ENCODE peak calls at places on chromosomes 5 and 9, in nine cellular contexts. Z, V, C, B, W, Q, O, R and J are unnamed samples.

GRCh38 chr5:127671218-127671617 is 22.3 kb downstream of the CTXN3 start:
- DNase-seq in Z (no peak), V (no peak), C (no peak), B (no peak), W (no peak), Q (no peak), O (no peak), R (no peak), J (no peak)

GRCh38 chr5:53112909-53113308 is 3.4 kb upstream of the MOCS2 start:
- DNase-seq in Z (no peak), V (no peak), C (no peak), B (no peak), W (no peak), Q (no peak), O (no peak), R (no peak), J (no peak)

GRCh38 chr9:19471737-19472648 is 63.2 kb downstream of the ACER2 start:
- DNase-seq in Z (peak; percentile 58), V (peak; percentile 73), C (peak; percentile 38), B (peak; percentile 78), W (peak; percentile 69), Q (peak; percentile 12), O (peak; percentile 66), R (no peak), J (no peak)

GRCh38 chr9:90838098-90838497 is 36.5 kb downstream of the SYK start:
- DNase-seq in Z (no peak), V (no peak), C (no peak), B (no peak), W (no peak), Q (no peak), O (no peak), R (no peak), J (no peak)

GRCh38 chr9:134811673-134812668 is 68.6 kb upstream of the FCN2 start:
- DNase-seq in Z (no peak), V (peak; percentile 91), C (no peak), B (peak; percentile 86), W (no peak), Q (no peak), O (peak; percentile 49), R (no peak), J (peak; percentile 97)

GRCh38 chr9:109894921-109895758 is 115.1 kb downstream of the PALM2AKAP2 start:
- DNase-seq in Z (no peak), V (peak; percentile 54), C (no peak), B (no peak), W (peak; percentile 30), Q (no peak), O (no peak), R (no peak), J (no peak)

GRCh38 chr5:181173420-181174342 is 26.3 kb downstream of the OR2V2 start:
- DNase-seq in Z (no peak), V (no peak), C (peak; percentile 76), B (peak; percentile 59), W (peak; percentile 73), Q (peak; percentile 56), O (peak; percentile 43), R (no peak), J (no peak)

GRCh38 chr9:126690431-126691051 is 76.8 kb downstream of the LMX1B start:
- DNase-seq in Z (peak; percentile 42), V (no peak), C (peak; percentile 59), B (peak; percentile 78), W (peak; percentile 75), Q (no peak), O (peak; percentile 7), R (peak; percentile 33), J (no peak)

GRCh38 chr9:37574996-37575395 is 1.2 kb downstream of the FBXO10 start:
- DNase-seq in Z (no peak), V (no peak), C (no peak), B (peak; percentile 9), W (no peak), Q (no peak), O (no peak), R (no peak), J (no peak)

GRCh38 chr5:34734321-34734720 is 78.2 kb downstream of the RAI14 start:
- DNase-seq in Z (no peak), V (no peak), C (no peak), B (no peak), W (no peak), Q (no peak), O (no peak), R (no peak), J (no peak)

GRCh38 chr5:14787801-14788579 is 83.6 kb downstream of the ANKH start:
- DNase-seq in Z (no peak), V (no peak), C (no peak), B (no peak), W (no peak), Q (no peak), O (no peak), R (no peak), J (no peak)